ENCODE peak calls at places on chromosomes 3 and 15, in seven cellular contexts. One of them, this sample, is unnamed.

GRCh38 chr15:48717458-48717857 is 71.9 kb upstream of the FBN1 start:
- DNase-seq in psoas muscle: no peak
- DNase-seq in aorta: no peak
- DNase-seq in ovary: no peak
- DNase-seq in left ventricle myocardium inferior: no peak
- DNase-seq in endodermal cell: no peak
- DNase-seq in heart left ventricle: no peak
- DNase-seq in this sample: no peak

GRCh38 chr3:9994086-9994844 is 7.6 kb upstream of the EMC3 start:
- DNase-seq in psoas muscle: no peak
- DNase-seq in aorta: no peak
- DNase-seq in left ventricle myocardium inferior: no peak
- DNase-seq in ovary: no peak
- DNase-seq in endodermal cell: no peak
- DNase-seq in heart left ventricle: no peak
- DNase-seq in this sample: no peak

GRCh38 chr3:46301122-46301835 is 52.6 kb upstream of the CCR2 start:
- DNase-seq in left ventricle myocardium inferior: no peak
- DNase-seq in heart left ventricle: no peak
- DNase-seq in psoas muscle: no peak
- DNase-seq in endodermal cell: no peak
- DNase-seq in aorta: no peak
- DNase-seq in ovary: no peak
- DNase-seq in this sample: no peak

GRCh38 chr3:94036909-94037507 is 8.6 kb upstream of the STX19 start:
- DNase-seq in left ventricle myocardium inferior: no peak
- DNase-seq in aorta: no peak
- DNase-seq in psoas muscle: no peak
- DNase-seq in ovary: no peak
- DNase-seq in heart left ventricle: no peak
- DNase-seq in endodermal cell: no peak
- DNase-seq in this sample: no peak

GRCh38 chr3:38966956-38967795 is 84.6 kb downstream of the SCN11A start:
- DNase-seq in endodermal cell: no peak
- DNase-seq in ovary: no peak
- DNase-seq in left ventricle myocardium inferior: no peak
- DNase-seq in psoas muscle: no peak
- DNase-seq in heart left ventricle: no peak
- DNase-seq in aorta: no peak
- DNase-seq in this sample: no peak

GRCh38 chr3:109899930-109900329 is 562.6 kb upstream of the DPPA4 start:
- DNase-seq in heart left ventricle: no peak
- DNase-seq in left ventricle myocardium inferior: no peak
- DNase-seq in aorta: no peak
- DNase-seq in ovary: no peak
- DNase-seq in endodermal cell: no peak
- DNase-seq in psoas muscle: no peak
- DNase-seq in this sample: no peak

GRCh38 chr15:40252141-40252437 is 13.2 kb downstream of the PAK6 start:
- DNase-seq in ovary: no peak
- DNase-seq in endodermal cell: no peak
- DNase-seq in aorta: peak; percentile 42
- DNase-seq in left ventricle myocardium inferior: peak; percentile 12
- DNase-seq in heart left ventricle: no peak
- DNase-seq in psoas muscle: no peak
- DNase-seq in this sample: no peak

GRCh38 chr3:131067983-131068382 is 41.3 kb downstream of the NEK11 start:
- DNase-seq in ovary: no peak
- DNase-seq in psoas muscle: no peak
- DNase-seq in left ventricle myocardium inferior: peak; percentile 37
- DNase-seq in aorta: no peak
- DNase-seq in endodermal cell: no peak
- DNase-seq in heart left ventricle: peak; percentile 39
- DNase-seq in this sample: no peak

GRCh38 chr15:89441295-89441762 is 55.1 kb downstream of the RHCG start:
- DNase-seq in psoas muscle: no peak
- DNase-seq in heart left ventricle: no peak
- DNase-seq in ovary: no peak
- DNase-seq in endodermal cell: no peak
- DNase-seq in left ventricle myocardium inferior: no peak
- DNase-seq in aorta: no peak
- DNase-seq in this sample: no peak

GRCh38 chr3:41159581-41160189 is 39.6 kb upstream of the CTNNB1 start:
- DNase-seq in heart left ventricle: no peak
- DNase-seq in psoas muscle: no peak
- DNase-seq in left ventricle myocardium inferior: no peak
- DNase-seq in aorta: no peak
- DNase-seq in ovary: no peak
- DNase-seq in endodermal cell: no peak
- DNase-seq in this sample: no peak

GRCh38 chr15:67070892-67071664 is 5.7 kb downstream of the SMAD3 start:
- DNase-seq in psoas muscle: no peak
- DNase-seq in ovary: no peak
- DNase-seq in aorta: no peak
- DNase-seq in heart left ventricle: no peak
- DNase-seq in endodermal cell: peak; percentile 72
- DNase-seq in left ventricle myocardium inferior: no peak
- DNase-seq in this sample: no peak

GRCh38 chr3:182235504-182235903 is 523.8 kb downstream of the SOX2 start:
- DNase-seq in aorta: no peak
- DNase-seq in ovary: no peak
- DNase-seq in psoas muscle: no peak
- DNase-seq in endodermal cell: no peak
- DNase-seq in left ventricle myocardium inferior: no peak
- DNase-seq in heart left ventricle: no peak
- DNase-seq in this sample: no peak

DNA sequence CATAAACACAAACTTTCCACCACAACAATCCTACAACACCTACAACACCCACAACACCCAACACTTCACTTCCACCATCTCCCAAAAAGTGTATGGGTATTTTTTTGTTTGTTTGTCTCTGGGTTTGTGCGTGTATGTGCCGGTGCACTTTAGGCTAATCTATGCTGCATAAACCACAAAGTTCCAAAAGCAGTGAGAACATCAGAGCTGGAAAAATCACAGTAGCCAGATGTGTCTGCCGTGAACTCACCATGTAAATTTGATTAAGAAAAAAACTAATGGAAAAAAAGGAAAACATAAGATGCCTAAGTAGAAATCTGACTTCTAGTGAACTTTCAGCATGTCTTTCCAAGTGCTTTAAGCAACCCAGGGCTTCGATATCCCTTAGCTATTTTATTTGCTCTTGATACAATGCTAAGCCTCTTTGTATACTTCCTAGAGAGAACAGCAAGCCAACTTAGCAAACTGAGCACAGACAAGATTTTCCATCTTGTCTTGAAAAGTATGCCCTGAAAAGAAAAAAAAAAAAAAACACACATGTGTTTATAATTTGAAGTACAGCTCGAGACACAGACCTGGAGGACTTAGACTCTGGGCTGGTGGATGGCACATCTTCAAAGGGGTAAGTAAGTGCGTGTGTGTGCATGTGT is 91.4 kb downstream of the WWTR1 start:
- DNase-seq in left ventricle myocardium inferior: no peak
- DNase-seq in heart left ventricle: no peak
- DNase-seq in ovary: no peak
- DNase-seq in aorta: no peak
- DNase-seq in endodermal cell: no peak
- DNase-seq in psoas muscle: no peak
- DNase-seq in this sample: no peak
- H3K27ac ChIP-seq in left ventricle myocardium inferior: peak overlapping the region; percentile 32
- H3K27ac ChIP-seq in heart left ventricle: no peak overlapping the region
- H3K27ac ChIP-seq in ovary: no peak overlapping the region
- H3K27ac ChIP-seq in aorta: no peak overlapping the region
- H3K27ac ChIP-seq in endodermal cell: no peak overlapping the region
- H3K27ac ChIP-seq in psoas muscle: no peak overlapping the region
- H3K27ac ChIP-seq in this sample: peak overlapping the region; percentile 18

DNA sequence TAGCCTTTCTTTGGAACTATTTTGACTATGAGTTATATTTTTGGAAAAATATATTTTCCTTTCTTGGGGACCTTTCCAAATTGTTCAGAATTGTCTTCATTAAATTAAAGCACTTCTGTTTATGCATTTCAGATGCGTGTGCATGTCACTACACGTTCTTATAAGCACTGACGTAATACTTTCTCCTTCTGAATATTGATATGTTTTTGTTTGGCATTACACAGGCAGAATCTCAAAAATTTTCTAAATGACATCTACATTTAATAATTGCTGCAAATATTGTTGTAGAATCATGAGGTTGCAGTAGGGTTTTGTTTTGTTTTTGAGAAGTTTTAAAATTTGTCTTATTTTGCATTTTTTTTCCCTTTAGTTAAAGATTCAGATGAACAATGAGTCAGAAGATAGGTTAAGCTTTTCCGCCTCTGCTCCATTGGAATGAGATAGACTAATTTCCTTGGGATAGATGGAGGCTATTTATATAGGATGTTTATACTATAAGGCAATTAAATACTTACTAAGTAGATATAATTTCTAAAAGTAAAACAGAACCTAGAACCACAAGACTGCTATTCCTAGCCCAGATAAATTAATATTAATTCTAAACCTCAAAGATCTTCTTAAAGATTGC is 110.8 kb downstream of the MBNL1 start:
- DNase-seq in psoas muscle: no peak
- DNase-seq in left ventricle myocardium inferior: no peak
- DNase-seq in endodermal cell: no peak
- DNase-seq in heart left ventricle: no peak
- DNase-seq in ovary: no peak
- DNase-seq in aorta: no peak
- DNase-seq in this sample: no peak
- H3K27ac ChIP-seq in psoas muscle: peak overlapping the region; percentile 82
- H3K27ac ChIP-seq in left ventricle myocardium inferior: peak overlapping the region; percentile 77
- H3K27ac ChIP-seq in endodermal cell: no peak overlapping the region
- H3K27ac ChIP-seq in heart left ventricle: no peak overlapping the region
- H3K27ac ChIP-seq in ovary: peak overlapping the region; percentile 8
- H3K27ac ChIP-seq in aorta: no peak overlapping the region
- H3K27ac ChIP-seq in this sample: no peak overlapping the region

GRCh38 chr3:55574671-55575070 is 87.6 kb upstream of the WNT5A start:
- DNase-seq in psoas muscle: no peak
- DNase-seq in aorta: no peak
- DNase-seq in ovary: no peak
- DNase-seq in left ventricle myocardium inferior: no peak
- DNase-seq in heart left ventricle: no peak
- DNase-seq in endodermal cell: no peak
- DNase-seq in this sample: no peak

GRCh38 chr3:55571913-55572312 is 84.8 kb upstream of the WNT5A start:
- DNase-seq in aorta: peak; percentile 58
- DNase-seq in left ventricle myocardium inferior: peak; percentile 64
- DNase-seq in heart left ventricle: peak; percentile 75
- DNase-seq in ovary: no peak
- DNase-seq in psoas muscle: peak; percentile 22
- DNase-seq in endodermal cell: peak; percentile 94
- DNase-seq in this sample: peak; percentile 55

GRCh38 chr3:55570361-55570760 is 83.3 kb upstream of the WNT5A start:
- DNase-seq in heart left ventricle: no peak
- DNase-seq in ovary: no peak
- DNase-seq in left ventricle myocardium inferior: no peak
- DNase-seq in endodermal cell: no peak
- DNase-seq in psoas muscle: no peak
- DNase-seq in aorta: no peak
- DNase-seq in this sample: no peak

GRCh38 chr3:55571216-55571813 is 84.2 kb upstream of the WNT5A start:
- DNase-seq in endodermal cell: peak; percentile 63
- DNase-seq in left ventricle myocardium inferior: no peak
- DNase-seq in aorta: no peak
- DNase-seq in ovary: no peak
- DNase-seq in heart left ventricle: no peak
- DNase-seq in psoas muscle: no peak
- DNase-seq in this sample: no peak

GRCh38 chr3:55572816-55573215 is 85.7 kb upstream of the WNT5A start:
- DNase-seq in psoas muscle: no peak
- DNase-seq in heart left ventricle: no peak
- DNase-seq in left ventricle myocardium inferior: no peak
- DNase-seq in ovary: no peak
- DNase-seq in aorta: no peak
- DNase-seq in endodermal cell: no peak
- DNase-seq in this sample: no peak
- H3K27ac ChIP-seq in psoas muscle: no peak overlapping the region
- H3K27ac ChIP-seq in heart left ventricle: no peak overlapping the region
- H3K27ac ChIP-seq in left ventricle myocardium inferior: no peak overlapping the region
- H3K27ac ChIP-seq in ovary: no peak overlapping the region
- H3K27ac ChIP-seq in aorta: no peak overlapping the region
- H3K27ac ChIP-seq in endodermal cell: no peak overlapping the region
- H3K27ac ChIP-seq in this sample: no peak overlapping the region

DNA sequence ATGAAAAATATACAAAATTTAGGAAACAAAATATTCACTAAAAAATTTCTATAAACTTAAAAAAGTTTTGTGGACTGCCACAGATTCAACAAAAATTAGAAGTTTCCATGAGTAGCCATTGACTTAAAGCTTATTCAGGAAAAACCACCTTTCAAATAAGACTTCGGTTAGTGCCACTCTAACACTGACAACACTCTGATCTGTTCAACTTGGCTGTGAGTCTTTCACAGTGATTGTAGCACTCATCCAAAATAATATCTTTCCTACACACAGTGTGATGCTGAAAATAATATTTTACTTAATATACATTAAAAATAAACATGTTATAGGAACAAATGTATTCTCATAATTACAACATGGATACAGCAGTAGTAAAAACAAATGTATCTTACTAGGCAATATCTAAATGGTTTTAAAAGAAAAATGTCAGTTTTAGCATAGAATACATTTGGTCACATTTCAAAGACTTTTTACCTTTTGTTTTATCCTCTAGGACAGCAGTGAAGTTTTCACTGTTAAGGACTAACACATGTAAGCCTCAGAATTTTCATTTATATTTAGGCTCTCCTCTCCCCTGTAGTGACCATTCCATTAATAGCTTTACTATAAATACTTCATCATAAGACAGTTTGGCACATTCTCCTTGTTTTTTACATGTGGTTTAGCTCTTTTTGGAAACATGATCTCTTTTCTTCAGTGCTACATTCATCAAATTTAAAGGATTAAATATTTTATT is at the start of gene ASB14:
- DNase-seq in left ventricle myocardium inferior: no peak
- DNase-seq in aorta: no peak
- DNase-seq in ovary: no peak
- DNase-seq in heart left ventricle: no peak
- DNase-seq in psoas muscle: no peak
- DNase-seq in endodermal cell: no peak
- DNase-seq in this sample: no peak
- H3K27ac ChIP-seq in left ventricle myocardium inferior: peak within 1 kb of the TSS; percentile 70
- H3K27ac ChIP-seq in aorta: no peak within 1 kb of the TSS
- H3K27ac ChIP-seq in ovary: no peak within 1 kb of the TSS
- H3K27ac ChIP-seq in heart left ventricle: no peak within 1 kb of the TSS
- H3K27ac ChIP-seq in psoas muscle: peak within 1 kb of the TSS; percentile 80
- H3K27ac ChIP-seq in endodermal cell: no peak within 1 kb of the TSS
- H3K27ac ChIP-seq in this sample: no peak within 1 kb of the TSS

GRCh38 chr15:87935583-87935982 is 321.0 kb downstream of the NTRK3 start:
- DNase-seq in aorta: no peak
- DNase-seq in endodermal cell: no peak
- DNase-seq in left ventricle myocardium inferior: no peak
- DNase-seq in heart left ventricle: no peak
- DNase-seq in ovary: no peak
- DNase-seq in psoas muscle: no peak
- DNase-seq in this sample: no peak
- H3K27ac ChIP-seq in aorta: no peak overlapping the region
- H3K27ac ChIP-seq in endodermal cell: no peak overlapping the region
- H3K27ac ChIP-seq in left ventricle myocardium inferior: no peak overlapping the region
- H3K27ac ChIP-seq in heart left ventricle: no peak overlapping the region
- H3K27ac ChIP-seq in ovary: no peak overlapping the region
- H3K27ac ChIP-seq in psoas muscle: no peak overlapping the region
- H3K27ac ChIP-seq in this sample: no peak overlapping the region

This sample was measured in testis.